ENCODE peak calls at places on chromosomes 7 and 10, in seven cellular contexts. N, W, H, B, E, F and K are unnamed samples.

GRCh38 chr10:118214751-118215150 is 127.4 kb downstream of the FAM204A start:
- DNase-seq in N (no peak), W (no peak), H (no peak), B (no peak), E (no peak), F (no peak), K (no peak)

GRCh38 chr10:83184641-83185040 is 954.7 kb upstream of the GHITM start:
- DNase-seq in N (no peak), W (no peak), H (no peak), B (no peak), E (no peak), F (no peak), K (no peak)

GRCh38 chr10:91088300-91089140 is 131.9 kb upstream of the PCGF5 start:
- DNase-seq in N (peak; percentile 30), W (no peak), H (no peak), B (peak; percentile 1), E (no peak), F (no peak), K (peak; percentile 36)

GRCh38 chr7:107396990-107397389 is 72.9 kb upstream of the GPR22 start:
- DNase-seq in N (no peak), W (no peak), H (no peak), B (no peak), E (no peak), F (no peak), K (no peak)

GRCh38 chr7:88217675-88218427 is 2.0 kb downstream of the SRI start:
- DNase-seq in N (no peak), W (peak; percentile 28), H (no peak), B (no peak), E (no peak), F (peak; percentile 83), K (peak; percentile 20)

GRCh38 chr7:47404005-47404404 is 177.9 kb downstream of the TNS3 start:
- DNase-seq in N (no peak), W (no peak), H (no peak), B (no peak), E (no peak), F (no peak), K (no peak)

GRCh38 chr7:2855386-2855785 is 11.3 kb upstream of the GNA12 start:
- DNase-seq in N (no peak), W (no peak), H (no peak), B (no peak), E (no peak), F (no peak), K (no peak)

GRCh38 chr10:49082767-49083166 is 32.6 kb downstream of the VSTM4 start:
- DNase-seq in N (no peak), W (no peak), H (no peak), B (no peak), E (no peak), F (no peak), K (no peak)

GRCh38 chr10:119319161-119319919 is 112.0 kb downstream of the GRK5 start:
- DNase-seq in N (no peak), W (no peak), H (no peak), B (no peak), E (no peak), F (no peak), K (no peak)

GRCh38 chr7:55086413-55087201 is 67.8 kb downstream of the EGFR start:
- DNase-seq in N (peak; percentile 72), W (no peak), H (peak; percentile 57), B (peak; percentile 64), E (no peak), F (peak; percentile 82), K (no peak)

GRCh38 chr7:158116235-158116634 is 471.4 kb downstream of the PTPRN2 start:
- DNase-seq in N (no peak), W (no peak), H (no peak), B (no peak), E (no peak), F (no peak), K (no peak)

GRCh38 chr7:128322040-128322643 is 21.6 kb downstream of the RBM28 start:
- DNase-seq in N (peak; percentile 48), W (no peak), H (peak; percentile 47), B (no peak), E (no peak), F (no peak), K (peak; percentile 57)

GRCh38 chr10:48467669-48468068 is 137.2 kb downstream of the ARHGAP22 start:
- DNase-seq in N (no peak), W (no peak), H (no peak), B (no peak), E (no peak), F (no peak), K (no peak)

GRCh38 chr7:20794676-20795075 is 8.0 kb upstream of the SP8 start:
- DNase-seq in N (no peak), W (no peak), H (no peak), B (no peak), E (no peak), F (no peak), K (no peak)

GRCh38 chr10:28135258-28135657 is 136.4 kb upstream of the ODAD2 start:
- DNase-seq in N (no peak), W (no peak), H (no peak), B (no peak), E (no peak), F (no peak), K (no peak)

GRCh38 chr10:128324468-128324867 is 198.2 kb upstream of the MKI67 start:
- DNase-seq in N (no peak), W (no peak), H (no peak), B (no peak), E (no peak), F (no peak), K (no peak)

GRCh38 chr10:30602747-30603146 is 26.8 kb downstream of the LYZL2 start:
- DNase-seq in N (no peak), W (no peak), H (no peak), B (no peak), E (no peak), F (no peak), K (no peak)

GRCh38 chr7:99396914-99397631 is 11.3 kb downstream of the PDAP1 start:
- DNase-seq in N (no peak), W (no peak), H (no peak), B (no peak), E (no peak), F (no peak), K (no peak)

GRCh38 chr10:96756111-96756903 is 36.0 kb upstream of the PIK3AP1 start:
- DNase-seq in N (no peak), W (no peak), H (no peak), B (no peak), E (no peak), F (no peak), K (no peak)

GRCh38 chr10:11181996-11182395 is 164.3 kb downstream of the CELF2 start:
- DNase-seq in N (no peak), W (no peak), H (no peak), B (no peak), E (no peak), F (no peak), K (no peak)

GRCh38 chr10:79399242-79399831 is 46.1 kb downstream of the ZCCHC24 start:
- DNase-seq in N (no peak), W (peak; percentile 97), H (peak; percentile 77), B (no peak), E (no peak), F (no peak), K (no peak)

GRCh38 chr7:45939574-45939973 is 18.5 kb upstream of the IGFBP3 start:
- DNase-seq in N (no peak), W (no peak), H (no peak), B (no peak), E (no peak), F (no peak), K (no peak)

GRCh38 chr10:44706745-44707144 is 204.4 kb upstream of the TMEM72 start:
- DNase-seq in N (no peak), W (no peak), H (no peak), B (peak; percentile 3), E (no peak), F (no peak), K (no peak)

GRCh38 chr10:3068968-3069737 is 1.8 kb downstream of the PFKP start:
- DNase-seq in N (no peak), W (peak; percentile 71), H (peak; percentile 87), B (no peak), E (no peak), F (no peak), K (peak; percentile 54)

GRCh38 chr7:93622036-93622714 is 47.7 kb upstream of the CALCR start:
- DNase-seq in N (peak; percentile 20), W (peak; percentile 52), H (peak; percentile 32), B (peak; percentile 38), E (no peak), F (no peak), K (peak; percentile 16)
- TF ChIP-seq JUND in N (no peak), W (no peak), H (no peak), B (no peak), E (no peak), F (no peak), K (no peak)

DNA sequence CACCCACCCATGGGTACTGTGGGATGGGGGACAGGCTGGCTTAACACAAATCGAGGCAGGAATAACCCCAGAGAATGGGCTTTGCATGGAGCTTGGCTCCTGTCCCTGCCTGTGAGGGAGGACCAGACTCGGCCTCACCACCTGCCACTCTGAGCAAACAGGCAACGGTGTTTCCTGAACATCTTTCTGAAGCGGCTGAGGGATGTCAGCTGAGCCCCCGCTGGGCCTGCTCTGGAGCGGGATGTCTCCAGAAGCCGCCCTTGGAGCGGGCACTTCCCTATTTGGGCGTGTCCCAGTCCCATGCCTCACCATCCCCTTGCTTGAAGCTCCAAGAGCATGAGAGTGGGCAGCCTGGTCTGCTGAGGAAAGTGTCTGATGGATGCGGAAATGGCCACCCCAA is 10.2 kb downstream of the ALKBH4 start:
- DNase-seq in N (no peak), W (no peak), H (no peak), B (no peak), E (no peak), F (no peak), K (no peak)
- TF ChIP-seq JUND in N (no peak), W (no peak), H (no peak), B (no peak), E (no peak), F (no peak), K (no peak)

GRCh38 chr10:8790390-8790789 is 735.9 kb downstream of the GATA3 start:
- DNase-seq in N (no peak), W (no peak), H (no peak), B (no peak), E (no peak), F (no peak), K (no peak)
- TF ChIP-seq JUND in N (no peak), W (no peak), H (no peak), B (no peak), E (no peak), F (no peak), K (no peak)

GRCh38 chr7:36266683-36267082 is 113.6 kb downstream of the EEPD1 start:
- DNase-seq in N (peak; percentile 48), W (no peak), H (no peak), B (no peak), E (no peak), F (no peak), K (no peak)

GRCh38 chr7:36264917-36265292 is 111.9 kb downstream of the EEPD1 start:
- DNase-seq in N (no peak), W (no peak), H (no peak), B (no peak), E (no peak), F (no peak), K (no peak)

GRCh38 chr7:36264123-36264916 is 111.3 kb downstream of the EEPD1 start:
- DNase-seq in N (no peak), W (no peak), H (peak; percentile 21), B (no peak), E (no peak), F (no peak), K (no peak)

GRCh38 chr7:36266201-36266600 is 113.1 kb downstream of the EEPD1 start:
- DNase-seq in N (no peak), W (no peak), H (no peak), B (no peak), E (no peak), F (no peak), K (no peak)

GRCh38 chr7:36265720-36266119 is 112.7 kb downstream of the EEPD1 start:
- DNase-seq in N (peak; percentile 40), W (no peak), H (no peak), B (no peak), E (no peak), F (no peak), K (no peak)
- TF ChIP-seq JUND in N (no peak), W (no peak), H (no peak), B (no peak), E (no peak), F (no peak), K (no peak)